ENCODE peak calls at places on chromosomes 3 and 15, in eight cellular contexts. E is M059J; O is HEK293T; Z is T-cell; L is stimulated activated CD8-positive, alpha-beta memory T cell treated with anti-CD3 and anti-CD28 coated beads, Interleukin-15, amount 100 ng/mL, for 24 hours; A is Ammon's horn; D is CD4-positive, alpha-beta T cell; Q is GM12891. J is an unnamed sample.

GRCh38 chr3:5302661-5303060 is 115.2 kb downstream of the EDEM1 start:
- DNase-seq in E (no peak), O (no peak), Z (no peak), L (no peak), A (no peak), D (no peak), Q (no peak), J (no peak)

GRCh38 chr3:14425574-14426304 is 23.3 kb downstream of the SLC6A6 start:
- DNase-seq in E (peak; percentile 88), O (no peak), Z (peak; percentile 32), L (no peak), A (peak; percentile 57), D (peak; percentile 28), Q (no peak), J (no peak)

GRCh38 chr15:36529296-36530011 is 50.0 kb upstream of the CDIN1 start:
- DNase-seq in E (peak; percentile 5), O (no peak), Z (no peak), L (no peak), A (no peak), D (no peak), Q (no peak), J (no peak)

GRCh38 chr3:73808862-73809509 is 184.2 kb upstream of the PDZRN3 start:
- DNase-seq in E (no peak), O (no peak), Z (no peak), L (no peak), A (peak; percentile 14), D (no peak), Q (no peak), J (no peak)

GRCh38 chr15:64430000-64430735 is 30.2 kb upstream of the ZNF609 start:
- DNase-seq in E (peak; percentile 69), O (peak; percentile 6), Z (peak; percentile 18), L (no peak), A (no peak), D (peak; percentile 58), Q (no peak), J (peak; percentile 77)

GRCh38 chr3:13850161-13850945 is 29.5 kb downstream of the WNT7A start:
- DNase-seq in E (peak; percentile 90), O (no peak), Z (no peak), L (no peak), A (no peak), D (no peak), Q (no peak), J (no peak)

GRCh38 chr15:52180196-52180835 is 10.9 kb downstream of the GNB5 start:
- DNase-seq in E (no peak), O (no peak), Z (peak; percentile 56), L (no peak), A (peak; percentile 20), D (peak; percentile 64), Q (peak; percentile 48), J (no peak)

GRCh38 chr3:63818282-63819150 is 583 bp upstream of the C3orf49 start:
- DNase-seq in E (peak; percentile 44), O (peak; percentile 60), Z (peak; percentile 38), L (peak; percentile 12), A (peak; percentile 81), D (peak; percentile 26), Q (peak; percentile 8), J (peak; percentile 20)

GRCh38 chr3:134660046-134660441 is 9.2 kb upstream of the KY start:
- DNase-seq in E (no peak), O (no peak), Z (no peak), L (no peak), A (no peak), D (no peak), Q (no peak), J (no peak)

GRCh38 chr3:27165348-27165747 is 203.8 kb downstream of the NEK10 start:
- DNase-seq in E (peak; percentile 80), O (no peak), Z (no peak), L (no peak), A (no peak), D (no peak), Q (no peak), J (peak; percentile 23)

GRCh38 chr15:60720493-60721231 is 241.7 kb upstream of the ICE2 start:
- DNase-seq in E (no peak), O (no peak), Z (peak; percentile 9), L (peak; percentile 11), A (no peak), D (peak; percentile 33), Q (no peak), J (no peak)

GRCh38 chr3:58994746-58995330 is 55.0 kb downstream of the CFAP20DC start:
- DNase-seq in E (peak; percentile 74), O (peak; percentile 61), Z (no peak), L (no peak), A (peak; percentile 63), D (peak; percentile 9), Q (peak; percentile 11), J (peak; percentile 29)

GRCh38 chr3:36991923-36992805 is 767 bp downstream of the EPM2AIP1 start:
- DNase-seq in E (peak; percentile 63), O (no peak), Z (no peak), L (no peak), A (peak; percentile 51), D (no peak), Q (no peak), J (peak; percentile 7)

GRCh38 chr15:38069001-38069400 is 134.6 kb downstream of the TMCO5A start:
- DNase-seq in E (peak; percentile 60), O (no peak), Z (no peak), L (no peak), A (peak; percentile 52), D (no peak), Q (peak; percentile 43), J (no peak)

GRCh38 chr3:25573386-25574171 is 91.1 kb downstream of the TOP2B start:
- DNase-seq in E (peak; percentile 92), O (no peak), Z (no peak), L (no peak), A (no peak), D (no peak), Q (no peak), J (no peak)

J was measured in smooth muscle cell of the brain vasculature.